ENCODE peak calls at places on chromosomes 5 and 9, in seven cellular contexts. W, V, M, Q, J, N and P are unnamed samples. For H3K27me3, the result is how much of the 10 kb centered on the place peaks cover.

GRCh38 chr9:109301012-109301411 is 19.8 kb downstream of the EPB41L4B start:
- DNase-seq in W (no peak), Q (no peak), N (no peak), M (no peak), J (no peak), V (no peak), P (no peak)

GRCh38 chr9:37215456-37216229 is 95.3 kb downstream of the ZCCHC7 start:
- DNase-seq in J (no peak), V (no peak), M (peak), W (no peak), Q (no peak), N (no peak), P (no peak)

GRCh38 chr5:90915393-90915792 is 356.8 kb downstream of the ADGRV1 start:
- DNase-seq in M (no peak), Q (no peak), J (no peak), N (no peak), W (no peak), V (no peak), P (no peak)

GRCh38 chr5:53481354-53481886 is 991 bp downstream of the FST start:
- DNase-seq in W (no peak), Q (no peak), J (no peak), V (peak), N (no peak), M (peak), P (no peak)

GRCh38 chr5:26812714-26813113 is 225.7 kb downstream of the CDH9 start:
- DNase-seq in V (no peak), N (no peak), J (no peak), W (no peak), Q (no peak), M (no peak), P (no peak)

GRCh38 chr5:172104801-172105701 is 83.0 kb downstream of the STK10 start:
- DNase-seq in V (no peak), M (no peak), Q (no peak), N (no peak), J (no peak), W (no peak), P (no peak)

GRCh38 chr5:179240561-179240960 is 104.7 kb downstream of the ADAMTS2 start:
- DNase-seq in N (no peak), V (no peak), J (peak), M (no peak), W (no peak), Q (no peak), P (no peak)

GRCh38 chr9:16271967-16272366 is 598.5 kb downstream of the BNC2 start:
- DNase-seq in J (peak), N (no peak), Q (no peak), V (no peak), W (no peak), M (no peak), P (no peak)

GRCh38 chr5:159133041-159133741 is 33.5 kb upstream of the EBF1 start:
- DNase-seq in J (no peak), Q (peak), W (peak), V (peak), M (peak), N (no peak), P (peak)

GRCh38 chr5:17221843-17222614 is 4.6 kb downstream of the BASP1 start:
- DNase-seq in M (no peak), J (no peak), N (no peak), V (no peak), W (no peak), Q (no peak), P (no peak)

GRCh38 chr9:107455461-107456155 is 34.0 kb downstream of the KLF4 start:
- DNase-seq in V (no peak), N (no peak), Q (no peak), W (no peak), J (no peak), M (no peak), P (no peak)

GRCh38 chr5:113682497-113683136 is 169.1 kb downstream of the YTHDC2 start:
- DNase-seq in M (peak), V (peak), N (no peak), W (peak), J (peak), Q (peak), P (no peak)

GRCh38 chr9:122370869-122371467 is at the start of gene PTGS1:
- DNase-seq in W (peak), N (peak), Q (no peak), V (no peak), J (peak), M (peak), P (no peak)

GRCh38 chr5:44048268-44048984 is 340.8 kb downstream of the FGF10 start:
- DNase-seq in M (no peak), N (no peak), W (no peak), V (peak), Q (no peak), J (no peak), P (no peak)

GRCh38 chr9:111853450-111853827 is 43.2 kb upstream of the UGCG start:
- DNase-seq in N (no peak), W (no peak), M (no peak), V (no peak), J (no peak), Q (no peak), P (no peak)

GRCh38 chr5:151805414-151806225 is 33.9 kb downstream of the G3BP1 start:
- DNase-seq in Q (no peak), M (peak), V (peak), W (no peak), N (no peak), J (no peak), P (peak)

GRCh38 chr9:124197177-124198095 is 60.3 kb upstream of the NEK6 start:
- DNase-seq in N (no peak), W (no peak), Q (no peak), M (no peak), V (no peak), J (no peak), P (peak)

GRCh38 chr9:78609471-78609870 is 312.5 kb downstream of the PSAT1 start:
- DNase-seq in M (no peak), W (no peak), J (no peak), N (no peak), V (no peak), Q (no peak), P (no peak)

GRCh38 chr9:97220894-97221477 is 86.5 kb upstream of the CCDC180 start:
- DNase-seq in M (no peak), N (peak), Q (peak), J (peak), V (peak), W (peak), P (no peak)

GRCh38 chr5:123359866-123360569 is 63.2 kb downstream of the CEP120 start:
- DNase-seq in M (no peak), N (no peak), V (no peak), J (no peak), W (no peak), Q (no peak), P (no peak)

GRCh38 chr5:127343313-127343712 is 52.7 kb downstream of the MEGF10 start:
- DNase-seq in N (no peak), Q (no peak), J (no peak), V (no peak), W (no peak), M (no peak), P (no peak)

GRCh38 chr5:138635268-138635667 is 60.1 kb upstream of the HSPA9 start:
- DNase-seq in M (peak), N (no peak), J (no peak), V (peak), Q (no peak), W (no peak), P (no peak)

GRCh38 chr5:59259238-59259637 is 634.3 kb downstream of the PDE4D start:
- DNase-seq in N (no peak), J (no peak), W (no peak), V (no peak), Q (no peak), M (no peak), P (no peak)

GRCh38 chr5:73722224-73722623 is 96.2 kb downstream of the ARHGEF28 start:
- DNase-seq in V (peak), N (no peak), Q (no peak), W (no peak), M (peak), J (no peak), P (no peak)

GRCh38 chr5:111795142-111795541 is 38.1 kb upstream of the NREP start:
- DNase-seq in V (no peak), M (no peak), J (no peak), W (no peak), N (no peak), Q (no peak), P (no peak)
- H3K23ac ChIP-seq in V (no peak), M (no peak), J (no peak), W (no peak), N (no peak), Q (no peak), P (no peak)

GRCh38 chr9:128414461-128414860 is 6.2 kb upstream of the CERCAM start:
- DNase-seq in V (no peak), M (no peak), Q (no peak), W (peak), J (no peak), N (no peak), P (peak)

GRCh38 chr9:128416432-128417019 is 4.1 kb upstream of the CERCAM start:
- DNase-seq in W (no peak), N (no peak), Q (no peak), V (no peak), M (no peak), J (no peak), P (peak)

GRCh38 chr9:128412120-128412790 is 8.4 kb upstream of the CERCAM start:
- DNase-seq in J (peak), Q (peak), N (peak), W (peak), V (peak), M (peak), P (peak)

GRCh38 chr9:128416014-128416413 is 4.6 kb upstream of the CERCAM start:
- DNase-seq in J (no peak), M (no peak), N (no peak), V (no peak), W (peak), Q (no peak), P (peak)

GRCh38 chr9:128415222-128415621 is 5.4 kb upstream of the CERCAM start:
- DNase-seq in J (no peak), W (no peak), M (no peak), V (no peak), N (no peak), Q (no peak), P (no peak)
- H3K27me3 ChIP-seq in J (under half), W (under half), M (under half), V (under half), N (under half), Q (under half), P (under half)

GRCh38 chr5:67194169-67194568 is 2.4 kb downstream of the CD180 start:
- DNase-seq in N (no peak), M (no peak), V (no peak), W (no peak), Q (no peak), J (no peak), P (no peak)
- H4K8ac ChIP-seq in N (no peak), M (no peak), V (no peak), W (no peak), Q (no peak), J (no peak), P (no peak)

DNA sequence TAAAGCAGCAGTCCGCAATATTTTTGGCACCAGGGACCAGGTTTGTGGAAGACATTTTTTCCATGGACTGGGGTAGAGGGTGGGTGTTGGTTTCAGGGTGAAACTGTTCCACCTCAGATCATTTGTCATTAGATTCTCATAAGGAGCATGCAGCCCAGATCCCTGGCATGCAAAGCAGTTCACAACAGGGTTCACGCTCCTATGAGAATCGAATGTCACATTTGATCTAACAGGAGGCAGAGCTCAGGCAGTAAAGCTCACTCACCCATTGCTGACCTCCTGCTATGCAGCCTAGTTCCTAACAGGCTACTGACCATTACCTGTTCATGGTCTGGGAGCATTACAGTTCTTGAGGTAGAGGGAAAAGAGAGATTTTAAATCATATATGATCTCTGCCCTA is 241.5 kb upstream of the COX7C start:
- DNase-seq in M (no peak), V (no peak), J (no peak), Q (no peak), W (no peak), N (no peak), P (no peak)
- H3K23ac ChIP-seq in M (no peak), V (no peak), J (no peak), Q (no peak), W (no peak), N (no peak), P (no peak)

DNA sequence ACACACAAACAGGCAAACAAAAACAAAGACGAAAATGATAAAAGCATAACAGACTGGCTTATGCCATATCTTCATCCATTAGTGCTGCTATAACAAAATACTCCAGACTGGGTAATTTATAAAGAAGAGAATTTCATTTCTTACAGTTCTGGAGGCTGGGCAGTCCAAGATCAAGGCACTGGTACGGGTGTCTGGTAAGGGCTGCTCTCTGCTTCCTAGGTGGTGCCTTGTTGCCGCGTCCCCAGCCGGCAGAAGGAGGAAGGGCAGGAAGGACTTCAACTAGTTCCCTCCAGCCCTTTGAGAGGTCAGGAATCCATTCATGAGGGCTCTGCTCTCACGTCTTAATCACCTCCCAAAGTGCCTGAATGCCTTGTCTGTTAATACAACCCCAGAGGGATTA is 122.6 kb downstream of the BOD1 start:
- DNase-seq in N (no peak), V (no peak), J (peak), Q (no peak), W (no peak), M (no peak), P (no peak)
- H3K27me3 ChIP-seq in N (under half), V (under half), J (under half), Q (under half), W (under half), M (under half), P (under half)

GRCh38 chr9:130290353-130291181 is 25.0 kb downstream of the HMCN2 start:
- DNase-seq in W (no peak), Q (no peak), J (no peak), N (no peak), M (no peak), V (no peak), P (no peak)
- H4K8ac ChIP-seq in W (no peak), Q (no peak), J (no peak), N (peak), M (no peak), V (no peak), P (no peak)

DNA sequence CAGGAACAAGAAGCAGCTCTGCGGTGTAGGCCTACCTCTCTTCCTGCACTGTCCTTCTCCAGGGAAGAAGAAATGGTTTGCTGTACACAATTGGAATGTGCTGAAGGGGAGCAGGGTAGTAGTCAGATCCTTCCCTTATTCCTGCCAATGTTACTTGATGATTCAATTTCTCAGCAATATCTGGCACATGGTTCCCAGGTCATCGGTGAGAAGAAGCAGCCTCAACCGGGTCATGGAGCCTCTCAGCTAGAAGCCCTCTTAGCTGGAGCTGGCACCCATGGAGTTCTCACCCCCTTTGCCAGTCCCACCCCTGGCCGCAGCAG is 36.9 kb downstream of the ACTBL2 start:
- DNase-seq in J (no peak), N (no peak), Q (no peak), M (peak), V (no peak), W (no peak), P (no peak)
- H3K23ac ChIP-seq in J (no peak), N (no peak), Q (no peak), M (no peak), V (no peak), W (no peak), P (no peak)

DNA sequence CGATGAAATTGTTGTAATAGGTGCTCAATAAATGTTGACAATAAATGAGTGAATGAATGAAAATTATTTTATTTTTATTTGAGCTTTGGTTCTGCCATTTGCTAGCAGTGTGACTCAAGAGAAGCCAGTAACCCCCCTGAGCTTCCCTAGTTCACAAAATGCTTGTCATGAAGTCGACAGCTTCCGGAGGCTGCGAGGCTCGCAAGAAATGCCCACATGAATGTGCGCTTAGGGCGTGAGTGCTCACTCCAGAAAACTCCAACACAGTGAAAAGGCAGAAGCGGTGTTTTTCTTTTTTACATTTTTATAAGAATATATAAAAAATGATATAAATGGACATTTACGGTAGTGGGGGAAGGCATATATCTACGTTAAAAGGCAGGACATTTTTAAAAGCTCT is 26.5 kb downstream of the CDKN2A start:
- DNase-seq in Q (no peak), J (no peak), N (no peak), W (peak), V (no peak), M (no peak), P (no peak)
- H3K27me3 ChIP-seq in Q (under half), J (half or more), N (half or more), W (half or more), V (under half), M (under half), P (half or more)